ENCODE peak calls at places on chromosome 13, in nine cellular contexts. O is anterior cingulate cortex, D is lung microvascular endothelial cell, R is neural crest cell, F is Ammon's horn, H is A172, A is kidney tubule cell, I is OCI-M1, X is iPS-NIHi11. U is an unnamed sample.

GRCh38 chr13:41588899-41589298 is 131.5 kb downstream of the RGCC start:
- DNase-seq in O (no peak), D (peak), F (no peak), I (peak), R (no peak), X (no peak), A (peak), H (peak), U (peak)

GRCh38 chr13:27425151-27425917 is 915 bp downstream of the GTF3A start:
- DNase-seq in O (peak), F (peak), D (peak), A (peak), X (no peak), R (no peak), I (peak), H (no peak), U (no peak)

GRCh38 chr13:99322297-99323103 is 15.3 kb upstream of the GPR183 start:
- DNase-seq in H (peak), F (no peak), O (no peak), R (no peak), X (no peak), I (peak), D (peak), A (peak), U (peak)

GRCh38 chr13:47250141-47250540 is 353.3 kb upstream of the HTR2A start:
- DNase-seq in H (peak), F (no peak), X (no peak), O (no peak), R (no peak), A (no peak), I (no peak), D (no peak), U (no peak)

GRCh38 chr13:36059366-36059765 is 71.8 kb downstream of the DCLK1 start:
- DNase-seq in X (no peak), H (no peak), A (no peak), R (no peak), I (no peak), O (no peak), D (no peak), F (no peak), U (no peak)

GRCh38 chr13:93977986-93978385 is 501.5 kb downstream of the DCT start:
- DNase-seq in I (no peak), O (no peak), H (no peak), X (no peak), F (no peak), D (no peak), A (no peak), R (no peak), U (no peak)

GRCh38 chr13:49551245-49551644 is 34.1 kb downstream of the RCBTB1 start:
- DNase-seq in H (no peak), A (no peak), I (peak), R (no peak), F (peak), D (no peak), O (no peak), X (no peak), U (peak)

GRCh38 chr13:101139076-101139475 is 277.2 kb downstream of the NALCN start:
- DNase-seq in R (no peak), H (no peak), F (no peak), I (no peak), A (peak), X (no peak), O (no peak), D (no peak), U (no peak)

GRCh38 chr13:23960566-23961156 is 63.4 kb upstream of the C1QTNF9B start:
- DNase-seq in D (peak), I (peak), O (no peak), F (no peak), R (no peak), X (no peak), H (peak), A (peak), U (peak)

GRCh38 chr13:73832203-73832602 is 302.0 kb downstream of the KLF12 start:
- DNase-seq in O (no peak), R (no peak), H (no peak), X (no peak), D (no peak), I (no peak), A (no peak), F (no peak), U (no peak)

GRCh38 chr13:47420012-47420411 is 523.2 kb upstream of the HTR2A start:
- DNase-seq in I (no peak), X (no peak), F (no peak), H (no peak), O (no peak), D (no peak), A (no peak), R (no peak), U (no peak)

GRCh38 chr13:106382569-106382968 is 152.9 kb downstream of the EFNB2 start:
- DNase-seq in O (no peak), D (no peak), X (no peak), A (no peak), F (no peak), I (no peak), H (no peak), R (no peak), U (no peak)

GRCh38 chr13:92433386-92433785 is 793.2 kb upstream of the GPC6 start:
- DNase-seq in A (no peak), I (no peak), F (no peak), X (no peak), R (no peak), O (no peak), H (no peak), D (no peak), U (no peak)

GRCh38 chr13:47843005-47843404 is 158.1 kb downstream of the SUCLA2 start:
- DNase-seq in O (no peak), F (no peak), A (peak), D (no peak), I (no peak), H (no peak), R (no peak), X (no peak), U (no peak)

GRCh38 chr13:112893570-112894422 is 75.2 kb upstream of the MCF2L start:
- DNase-seq in A (peak), F (no peak), I (peak), R (peak), O (no peak), X (peak), D (no peak), H (no peak), U (no peak)

GRCh38 chr13:85729296-85729695 is 69.9 kb downstream of the SLITRK6 start:
- DNase-seq in I (no peak), O (no peak), R (no peak), A (no peak), H (no peak), X (no peak), D (no peak), F (no peak), U (no peak)

GRCh38 chr13:41050041-41050440 is 11.3 kb upstream of the WBP4 start:
- DNase-seq in H (no peak), I (no peak), R (no peak), X (no peak), O (no peak), D (peak), F (no peak), A (no peak), U (no peak)

GRCh38 chr13:73497430-73497829 is 438.6 kb downstream of the KLF5 start:
- DNase-seq in O (no peak), R (no peak), H (no peak), A (no peak), I (no peak), D (no peak), F (no peak), X (no peak), U (no peak)

GRCh38 chr13:20127563-20128458 is 33.0 kb downstream of the GJA3 start:
- DNase-seq in H (no peak), F (peak), I (peak), R (peak), O (peak), X (peak), A (peak), D (peak), U (peak)

GRCh38 chr13:42893346-42893745 is 98.7 kb downstream of the EPSTI1 start:
- DNase-seq in R (no peak), F (no peak), H (no peak), D (peak), I (no peak), X (no peak), O (no peak), A (peak), U (peak)

GRCh38 chr13:102974574-102975195 is 91.5 kb downstream of the SLC10A2 start:
- DNase-seq in R (no peak), H (no peak), X (no peak), D (no peak), I (no peak), O (no peak), A (no peak), F (no peak), U (no peak)